ENCODE peak calls at places on chromosomes 1 and 21, in six cellular contexts. One of them, this sample, is unnamed.

GRCh38 chr1:199684686-199685273 is 342.7 kb upstream of the NR5A2 start:
- DNase-seq in endothelial cell: peak
- DNase-seq in H9: no peak
- DNase-seq in NB4: peak
- DNase-seq in nephron progenitor cell: peak
- DNase-seq in uterus: no peak
- DNase-seq in this sample: peak

GRCh38 chr1:114431026-114431425 is 80.0 kb downstream of the TRIM33 start:
- DNase-seq in endothelial cell: no peak
- DNase-seq in H9: no peak
- DNase-seq in NB4: no peak
- DNase-seq in nephron progenitor cell: no peak
- DNase-seq in uterus: no peak
- DNase-seq in this sample: no peak

GRCh38 chr1:64675718-64676345 is 69.0 kb upstream of the RAVER2 start:
- DNase-seq in endothelial cell: no peak
- DNase-seq in H9: no peak
- DNase-seq in NB4: peak
- DNase-seq in nephron progenitor cell: no peak
- DNase-seq in uterus: no peak
- DNase-seq in this sample: no peak

GRCh38 chr1:115068780-115069179 is 20.5 kb downstream of the TSPAN2 start:
- DNase-seq in endothelial cell: no peak
- DNase-seq in H9: no peak
- DNase-seq in NB4: no peak
- DNase-seq in nephron progenitor cell: no peak
- DNase-seq in uterus: no peak
- DNase-seq in this sample: no peak

GRCh38 chr1:87399264-87399663 is 70.6 kb downstream of the LMO4 start:
- DNase-seq in endothelial cell: no peak
- DNase-seq in H9: no peak
- DNase-seq in NB4: no peak
- DNase-seq in nephron progenitor cell: no peak
- DNase-seq in uterus: no peak
- DNase-seq in this sample: no peak

GRCh38 chr21:43302769-43303168 is 124.2 kb downstream of the SIK1 start:
- DNase-seq in endothelial cell: no peak
- DNase-seq in H9: no peak
- DNase-seq in NB4: no peak
- DNase-seq in nephron progenitor cell: no peak
- DNase-seq in uterus: no peak
- DNase-seq in this sample: no peak

GRCh38 chr1:201310986-201311355 is 27.7 kb downstream of the PKP1 start:
- DNase-seq in endothelial cell: no peak
- DNase-seq in H9: no peak
- DNase-seq in NB4: no peak
- DNase-seq in nephron progenitor cell: no peak
- DNase-seq in uterus: no peak
- DNase-seq in this sample: no peak

GRCh38 chr1:10599194-10599861 is 124.6 kb downstream of the PEX14 start:
- DNase-seq in endothelial cell: no peak
- DNase-seq in H9: no peak
- DNase-seq in NB4: no peak
- DNase-seq in nephron progenitor cell: no peak
- DNase-seq in uterus: no peak
- DNase-seq in this sample: no peak

GRCh38 chr1:36384542-36385409 is 948 bp downstream of the STK40 start:
- DNase-seq in endothelial cell: peak
- DNase-seq in H9: peak
- DNase-seq in NB4: peak
- DNase-seq in nephron progenitor cell: peak
- DNase-seq in uterus: peak
- DNase-seq in this sample: no peak

GRCh38 chr1:53486395-53487026 is 27.3 kb downstream of the DMRTB1 start:
- DNase-seq in endothelial cell: no peak
- DNase-seq in H9: no peak
- DNase-seq in NB4: no peak
- DNase-seq in nephron progenitor cell: no peak
- DNase-seq in uterus: no peak
- DNase-seq in this sample: no peak

GRCh38 chr1:34847094-34847493 is 12.5 kb downstream of the SMIM12 start:
- DNase-seq in endothelial cell: no peak
- DNase-seq in H9: no peak
- DNase-seq in NB4: no peak
- DNase-seq in nephron progenitor cell: no peak
- DNase-seq in uterus: no peak
- DNase-seq in this sample: no peak

GRCh38 chr1:173248247-173248940 is 41.3 kb upstream of the TNFSF4 start:
- DNase-seq in endothelial cell: no peak
- DNase-seq in H9: no peak
- DNase-seq in NB4: no peak
- DNase-seq in nephron progenitor cell: no peak
- DNase-seq in uterus: no peak
- DNase-seq in this sample: no peak

GRCh38 chr1:21587602-21587953 is 78.4 kb downstream of the ALPL start:
- DNase-seq in endothelial cell: no peak
- DNase-seq in H9: no peak
- DNase-seq in NB4: no peak
- DNase-seq in nephron progenitor cell: no peak
- DNase-seq in uterus: no peak
- DNase-seq in this sample: no peak

GRCh38 chr1:46008585-46008984 is 123.8 kb downstream of the PIK3R3 start:
- DNase-seq in endothelial cell: no peak
- DNase-seq in H9: peak
- DNase-seq in NB4: no peak
- DNase-seq in nephron progenitor cell: no peak
- DNase-seq in uterus: no peak
- DNase-seq in this sample: no peak

GRCh38 chr1:32867151-32867550 is 3.6 kb downstream of the FNDC5 start:
- DNase-seq in endothelial cell: no peak
- DNase-seq in H9: no peak
- DNase-seq in NB4: no peak
- DNase-seq in nephron progenitor cell: no peak
- DNase-seq in uterus: no peak
- DNase-seq in this sample: no peak

GRCh38 chr21:24420694-24421093 is 1186.6 kb downstream of the MRPL39 start:
- DNase-seq in endothelial cell: no peak
- DNase-seq in H9: no peak
- DNase-seq in NB4: no peak
- DNase-seq in nephron progenitor cell: no peak
- DNase-seq in uterus: no peak
- DNase-seq in this sample: no peak

GRCh38 chr1:205709059-205709398 is 28.7 kb upstream of the SLC45A3 start:
- DNase-seq in endothelial cell: no peak
- DNase-seq in H9: no peak
- DNase-seq in NB4: no peak
- DNase-seq in nephron progenitor cell: no peak
- DNase-seq in uterus: no peak
- DNase-seq in this sample: no peak

GRCh38 chr1:44672254-44672955 is 1.9 kb downstream of the TMEM53 start:
- DNase-seq in endothelial cell: peak
- DNase-seq in H9: peak
- DNase-seq in NB4: peak
- DNase-seq in nephron progenitor cell: no peak
- DNase-seq in uterus: no peak
- DNase-seq in this sample: peak

GRCh38 chr1:212774584-212774983 is 17.0 kb downstream of the NSL1 start:
- DNase-seq in endothelial cell: no peak
- DNase-seq in H9: no peak
- DNase-seq in NB4: peak
- DNase-seq in nephron progenitor cell: no peak
- DNase-seq in uterus: no peak
- DNase-seq in this sample: no peak

GRCh38 chr1:198259336-198260109 is 102.7 kb downstream of the NEK7 start:
- DNase-seq in endothelial cell: no peak
- DNase-seq in H9: no peak
- DNase-seq in NB4: no peak
- DNase-seq in nephron progenitor cell: no peak
- DNase-seq in uterus: no peak
- DNase-seq in this sample: no peak

GRCh38 chr1:112538883-112539282 is 30.1 kb downstream of the WNT2B start:
- DNase-seq in endothelial cell: no peak
- DNase-seq in H9: no peak
- DNase-seq in NB4: no peak
- DNase-seq in nephron progenitor cell: no peak
- DNase-seq in uterus: no peak
- DNase-seq in this sample: no peak

GRCh38 chr21:45546636-45547203 is 4.5 kb upstream of the SLC19A1 start:
- DNase-seq in endothelial cell: no peak
- DNase-seq in H9: peak
- DNase-seq in NB4: no peak
- DNase-seq in nephron progenitor cell: no peak
- DNase-seq in uterus: no peak
- DNase-seq in this sample: no peak

GRCh38 chr1:230395932-230396331 is 30.2 kb downstream of the PGBD5 start:
- DNase-seq in endothelial cell: no peak
- DNase-seq in H9: no peak
- DNase-seq in NB4: no peak
- DNase-seq in nephron progenitor cell: no peak
- DNase-seq in uterus: no peak
- DNase-seq in this sample: no peak

GRCh38 chr1:26833432-26834405 is 7.2 kb downstream of the ZDHHC18 start:
- DNase-seq in endothelial cell: no peak
- DNase-seq in H9: no peak
- DNase-seq in NB4: peak
- DNase-seq in nephron progenitor cell: no peak
- DNase-seq in uterus: no peak
- DNase-seq in this sample: no peak

GRCh38 chr1:169874229-169874628 is 19.5 kb downstream of the SCYL3 start:
- DNase-seq in endothelial cell: no peak
- DNase-seq in H9: no peak
- DNase-seq in NB4: no peak
- DNase-seq in nephron progenitor cell: no peak
- DNase-seq in uterus: no peak
- DNase-seq in this sample: no peak

GRCh38 chr1:90851711-90852050 is 134.6 kb upstream of the BARHL2 start:
- DNase-seq in endothelial cell: no peak
- DNase-seq in H9: no peak
- DNase-seq in NB4: no peak
- DNase-seq in nephron progenitor cell: no peak
- DNase-seq in uterus: no peak
- DNase-seq in this sample: no peak
- TF ChIP-seq CTCF in endothelial cell: no peak
- TF ChIP-seq CTCF in H9: no peak
- TF ChIP-seq CTCF in NB4: no peak
- TF ChIP-seq CTCF in nephron progenitor cell: no peak
- TF ChIP-seq CTCF in uterus: no peak
- TF ChIP-seq CTCF in this sample: no peak

GRCh38 chr1:29703596-29703995 is 467.3 kb downstream of the PTPRU start:
- DNase-seq in endothelial cell: peak
- DNase-seq in H9: peak
- DNase-seq in NB4: peak
- DNase-seq in nephron progenitor cell: peak
- DNase-seq in uterus: no peak
- DNase-seq in this sample: peak
- TF ChIP-seq CTCF in endothelial cell: peak
- TF ChIP-seq CTCF in H9: peak
- TF ChIP-seq CTCF in NB4: peak
- TF ChIP-seq CTCF in nephron progenitor cell: peak
- TF ChIP-seq CTCF in uterus: peak
- TF ChIP-seq CTCF in this sample: peak

GRCh38 chr1:43232071-43232470 is 37.7 kb upstream of the TMEM125 start:
- DNase-seq in endothelial cell: no peak
- DNase-seq in H9: no peak
- DNase-seq in NB4: no peak
- DNase-seq in nephron progenitor cell: no peak
- DNase-seq in uterus: no peak
- DNase-seq in this sample: no peak

GRCh38 chr1:43233631-43234030 is 36.2 kb upstream of the TMEM125 start:
- DNase-seq in endothelial cell: no peak
- DNase-seq in H9: no peak
- DNase-seq in NB4: no peak
- DNase-seq in nephron progenitor cell: no peak
- DNase-seq in uterus: no peak
- DNase-seq in this sample: no peak

GRCh38 chr1:43229831-43230780 is 39.7 kb upstream of the TMEM125 start:
- DNase-seq in endothelial cell: no peak
- DNase-seq in H9: no peak
- DNase-seq in NB4: no peak
- DNase-seq in nephron progenitor cell: no peak
- DNase-seq in uterus: no peak
- DNase-seq in this sample: no peak

GRCh38 chr1:43234267-43234666 is 35.5 kb upstream of the TMEM125 start:
- DNase-seq in endothelial cell: no peak
- DNase-seq in H9: no peak
- DNase-seq in NB4: no peak
- DNase-seq in nephron progenitor cell: no peak
- DNase-seq in uterus: no peak
- DNase-seq in this sample: no peak

DNA sequence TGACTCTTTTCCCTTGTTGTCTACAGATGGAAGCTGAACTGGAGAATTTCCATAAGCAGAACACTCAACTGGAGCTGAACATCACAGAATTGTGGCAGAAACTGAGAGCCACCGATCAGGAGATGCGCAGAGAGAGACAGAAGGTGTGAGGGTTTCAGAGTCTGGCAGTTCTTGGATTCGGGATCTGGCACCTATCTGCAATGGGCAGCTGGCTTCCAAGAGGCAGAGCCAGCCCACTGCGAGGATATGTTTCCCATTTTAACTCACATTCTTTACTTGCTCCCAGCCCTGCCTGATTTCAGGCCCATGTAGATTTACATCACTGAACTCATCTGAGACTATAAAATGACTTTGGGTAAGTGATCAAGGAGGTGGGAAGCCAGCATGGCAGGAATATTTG is 37.3 kb upstream of the TMEM125 start:
- DNase-seq in endothelial cell: no peak
- DNase-seq in H9: no peak
- DNase-seq in NB4: no peak
- DNase-seq in nephron progenitor cell: no peak
- DNase-seq in uterus: no peak
- DNase-seq in this sample: no peak
- TF ChIP-seq CTCF in endothelial cell: no peak
- TF ChIP-seq CTCF in H9: no peak
- TF ChIP-seq CTCF in NB4: no peak
- TF ChIP-seq CTCF in nephron progenitor cell: no peak
- TF ChIP-seq CTCF in uterus: no peak
- TF ChIP-seq CTCF in this sample: no peak

GRCh38 chr1:224481601-224482000 is 47.0 kb upstream of the WDR26 start:
- DNase-seq in endothelial cell: no peak
- DNase-seq in H9: no peak
- DNase-seq in NB4: no peak
- DNase-seq in nephron progenitor cell: no peak
- DNase-seq in uterus: no peak
- DNase-seq in this sample: no peak
- TF ChIP-seq CTCF in endothelial cell: no peak
- TF ChIP-seq CTCF in H9: no peak
- TF ChIP-seq CTCF in NB4: no peak
- TF ChIP-seq CTCF in nephron progenitor cell: no peak
- TF ChIP-seq CTCF in uterus: no peak
- TF ChIP-seq CTCF in this sample: no peak

DNA sequence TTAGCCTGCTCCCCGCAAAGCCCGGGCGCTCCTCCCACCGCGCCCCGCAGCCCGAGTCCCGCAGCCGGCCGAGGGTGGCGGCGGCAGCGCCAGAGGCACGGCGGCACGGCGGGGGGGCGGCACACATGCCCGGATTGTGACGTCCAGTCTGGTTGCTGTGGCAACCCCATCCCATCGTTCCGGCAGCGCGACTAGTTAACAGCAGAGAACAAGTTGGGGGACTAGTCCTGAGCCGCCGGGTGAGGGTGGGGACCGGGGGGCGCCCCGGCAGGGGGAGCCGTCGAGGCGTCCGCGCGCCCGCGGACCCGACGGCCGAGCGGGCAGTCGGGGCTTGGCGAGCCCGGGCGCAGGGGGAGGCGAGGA is at the start of gene CHD5:
- DNase-seq in endothelial cell: no peak
- DNase-seq in H9: peak
- DNase-seq in NB4: no peak
- DNase-seq in nephron progenitor cell: peak
- DNase-seq in uterus: no peak
- DNase-seq in this sample: no peak
- TF ChIP-seq CTCF in endothelial cell: no peak
- TF ChIP-seq CTCF in H9: peak
- TF ChIP-seq CTCF in NB4: no peak
- TF ChIP-seq CTCF in nephron progenitor cell: no peak
- TF ChIP-seq CTCF in uterus: no peak
- TF ChIP-seq CTCF in this sample: peak

This sample was measured in neural crest cell.